ENCODE peak calls at places on chromosomes 4 and X, in eight cellular contexts. V, O, G, C, P, T, B and K are unnamed samples.

GRCh38 chr4:140188975-140189374 is 35.0 kb upstream of the MAML3 start:
- DNase-seq in V (peak; percentile 55), O (no peak), G (peak; percentile 78), C (peak; percentile 55), P (no peak), T (peak; percentile 96), B (peak; percentile 79), K (peak; percentile 92)

GRCh38 chr4:183154701-183155391 is 55.8 kb downstream of the WWC2 start:
- DNase-seq in V (no peak), O (peak; percentile 59), G (no peak), C (no peak), P (no peak), T (no peak), B (no peak), K (peak; percentile 67)

GRCh38 chr4:37892641-37893040 is 1.8 kb downstream of the TBC1D1 start:
- DNase-seq in V (no peak), O (no peak), G (no peak), C (no peak), P (no peak), T (no peak), B (no peak), K (no peak)

GRCh38 chr4:124804584-124804983 is 92.1 kb upstream of the ANKRD50 start:
- DNase-seq in V (peak; percentile 8), O (no peak), G (no peak), C (peak; percentile 33), P (no peak), T (no peak), B (no peak), K (no peak)

GRCh38 chr4:151484396-151485102 is 75.6 kb downstream of the FHIP1A start:
- DNase-seq in V (peak; percentile 30), O (peak; percentile 26), G (peak; percentile 82), C (peak; percentile 91), P (no peak), T (peak; percentile 78), B (peak; percentile 52), K (peak; percentile 92)

GRCh38 chr4:141339386-141339785 is 118.7 kb downstream of the ZNF330 start:
- DNase-seq in V (no peak), O (peak; percentile 4), G (no peak), C (peak; percentile 18), P (no peak), T (no peak), B (no peak), K (no peak)

GRCh38 chr4:1792832-1793495 is at the start of gene FGFR3:
- DNase-seq in V (peak; percentile 6), O (peak; percentile 85), G (no peak), C (no peak), P (peak; percentile 73), T (peak; percentile 34), B (peak; percentile 73), K (no peak)

GRCh38 chr4:48683784-48684666 is 96.1 kb downstream of the FRYL start:
- DNase-seq in V (peak; percentile 25), O (no peak), G (no peak), C (peak; percentile 14), P (no peak), T (no peak), B (peak; percentile 11), K (no peak)

GRCh38 chrX:39969099-39969825 is 128.5 kb downstream of the BCOR start:
- DNase-seq in V (no peak), O (peak; percentile 55), G (no peak), C (no peak), P (no peak), T (no peak), B (peak; percentile 56), K (peak; percentile 16)

GRCh38 chrX:46574941-46575381 is 1.4 kb downstream of the CHST7 start:
- DNase-seq in V (no peak), O (peak; percentile 55), G (no peak), C (no peak), P (no peak), T (peak; percentile 29), B (peak; percentile 19), K (peak; percentile 27)

GRCh38 chr4:77710684-77711083 is 105.1 kb downstream of the CXCL13 start:
- DNase-seq in V (no peak), O (no peak), G (no peak), C (no peak), P (no peak), T (no peak), B (no peak), K (no peak)

GRCh38 chr4:78038704-78039103 is 18.4 kb upstream of the FRAS1 start:
- DNase-seq in V (no peak), O (peak; percentile 75), G (no peak), C (no peak), P (no peak), T (no peak), B (no peak), K (no peak)

GRCh38 chr4:81481151-81481550 is 9.4 kb upstream of the RASGEF1B start:
- DNase-seq in V (no peak), O (no peak), G (no peak), C (no peak), P (no peak), T (no peak), B (no peak), K (no peak)

GRCh38 chr4:37646237-37646636 is 39.9 kb downstream of the RELL1 start:
- DNase-seq in V (no peak), O (no peak), G (no peak), C (no peak), P (no peak), T (no peak), B (no peak), K (no peak)

GRCh38 chr4:140249351-140249750 is 95.4 kb upstream of the MAML3 start:
- DNase-seq in V (peak; percentile 63), O (no peak), G (peak; percentile 66), C (peak; percentile 32), P (no peak), T (peak; percentile 62), B (peak; percentile 10), K (peak; percentile 67)

GRCh38 chr4:16026155-16026761 is 57.6 kb downstream of the PROM1 start:
- DNase-seq in V (peak; percentile 78), O (peak; percentile 79), G (peak; percentile 75), C (peak; percentile 33), P (no peak), T (peak; percentile 78), B (peak; percentile 75), K (peak; percentile 82)

GRCh38 chr4:136713140-136713539 is 819.2 kb downstream of the PCDH18 start:
- DNase-seq in V (no peak), O (no peak), G (peak; percentile 68), C (no peak), P (no peak), T (peak; percentile 47), B (peak; percentile 73), K (peak; percentile 74)

GRCh38 chr4:125572601-125573000 is 257.8 kb downstream of the FAT4 start:
- DNase-seq in V (no peak), O (no peak), G (no peak), C (no peak), P (no peak), T (no peak), B (no peak), K (peak; percentile 85)

GRCh38 chr4:82833696-82834313 is 35.2 kb upstream of the SCD5 start:
- DNase-seq in V (peak; percentile 87), O (no peak), G (peak; percentile 88), C (peak; percentile 84), P (no peak), T (peak; percentile 55), B (no peak), K (peak; percentile 94)

GRCh38 chr4:124206779-124207605 is 505.5 kb downstream of the ANKRD50 start:
- DNase-seq in V (peak; percentile 68), O (no peak), G (peak; percentile 87), C (peak; percentile 84), P (peak; percentile 38), T (peak; percentile 44), B (peak; percentile 60), K (peak; percentile 84)

GRCh38 chr4:68465058-68465457 is 17.8 kb downstream of the TMPRSS11E start:
- DNase-seq in V (no peak), O (no peak), G (no peak), C (no peak), P (no peak), T (no peak), B (no peak), K (no peak)

GRCh38 chrX:24294619-24295018 is 19.2 kb downstream of the SUPT20HL2 start:
- DNase-seq in V (peak; percentile 19), O (peak; percentile 76), G (peak; percentile 42), C (no peak), P (no peak), T (peak; percentile 58), B (peak; percentile 75), K (peak; percentile 45)

GRCh38 chr4:39452153-39452859 is 6.4 kb downstream of the RPL9 start:
- DNase-seq in V (no peak), O (no peak), G (no peak), C (no peak), P (no peak), T (no peak), B (no peak), K (no peak)

GRCh38 chr4:88275516-88275915 is 8.8 kb downstream of the PPM1K start:
- DNase-seq in V (peak; percentile 81), O (no peak), G (peak; percentile 27), C (no peak), P (no peak), T (no peak), B (no peak), K (peak; percentile 25)

GRCh38 chr4:3301450-3302163 is 8.8 kb downstream of the RGS12 start:
- DNase-seq in V (no peak), O (no peak), G (no peak), C (no peak), P (no peak), T (no peak), B (no peak), K (no peak)

GRCh38 chr4:338759-339097 is 1.1 kb downstream of the ZNF141 start:
- DNase-seq in V (peak; percentile 11), O (peak; percentile 9), G (peak; percentile 5), C (no peak), P (no peak), T (no peak), B (no peak), K (peak; percentile 14)
- H3K4me3 ChIP-seq in V (peak overlapping the region; percentile 72), O (peak overlapping the region; percentile 84), G (peak overlapping the region; percentile 89), C (peak overlapping the region; percentile 80), P (peak overlapping the region; percentile 74), T (peak overlapping the region; percentile 87), B (peak overlapping the region; percentile 91), K (peak overlapping the region; percentile 85)

DNA sequence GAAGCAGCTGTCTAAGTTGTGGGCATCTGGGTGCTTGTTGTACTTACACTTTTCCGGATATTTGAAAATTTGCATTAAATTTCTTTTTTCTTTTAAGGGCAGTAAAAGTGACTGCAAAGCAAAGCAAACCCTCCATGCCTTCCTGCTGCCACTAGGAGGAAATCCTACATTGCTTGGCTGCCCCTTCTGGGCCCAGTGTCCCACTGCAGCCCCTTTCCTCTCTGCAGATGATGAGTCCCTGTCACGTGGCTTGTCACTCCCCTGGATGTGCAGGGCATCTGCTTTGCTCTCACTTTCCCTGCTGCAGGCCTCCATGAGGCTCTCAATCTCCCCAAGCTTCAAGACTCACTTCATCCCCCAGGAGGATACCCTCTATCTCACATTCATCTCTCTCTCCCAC is 12.7 kb downstream of the TSR2 start:
- DNase-seq in V (peak; percentile 8), O (peak; percentile 57), G (peak; percentile 6), C (no peak), P (no peak), T (peak; percentile 12), B (peak; percentile 50), K (peak; percentile 43)
- TF ChIP-seq CTCF in V (peak; percentile 30), O (peak; percentile 44), G (peak; percentile 22), C (peak; percentile 41), P (no peak), T (peak; percentile 21), B (peak; percentile 37), K (peak; percentile 48)

GRCh38 chrX:51891245-51891644 is 2.2 kb upstream of the MAGED1 start:
- DNase-seq in V (no peak), O (no peak), G (no peak), C (no peak), P (no peak), T (no peak), B (no peak), K (no peak)
- H3K4me3 ChIP-seq in V (no peak overlapping the region), O (no peak overlapping the region), G (no peak overlapping the region), C (no peak overlapping the region), P (no peak overlapping the region), T (no peak overlapping the region), B (no peak overlapping the region), K (no peak overlapping the region)

GRCh38 chr4:74056114-74056857 is 17.8 kb upstream of the CXCL3 start:
- DNase-seq in V (peak; percentile 23), O (no peak), G (peak; percentile 47), C (peak; percentile 54), P (no peak), T (peak; percentile 45), B (peak; percentile 48), K (peak; percentile 73)
- TF ChIP-seq CTCF in V (peak; percentile 7), O (no peak), G (peak; percentile 1), C (no peak), P (no peak), T (peak; percentile 19), B (no peak), K (peak; percentile 48)